ENCODE peak calls at places on chromosomes 12 and 14, in ten cellular contexts. L, T, W, Z, B, M, J, F, A and K are unnamed samples. For H3K27me3, the result is how much of the 10 kb centered on the place peaks cover.

GRCh38 chr12:101710289-101710688 is 12.8 kb downstream of the CHPT1 start:
- DNase-seq in Z (no peak), B (no peak), A (no peak), F (no peak), M (no peak), J (no peak), T (no peak), L (no peak), W (no peak), K (no peak)

GRCh38 chr12:30794591-30795409 is 40.0 kb upstream of the CAPRIN2 start:
- DNase-seq in Z (no peak), A (peak), W (peak), M (no peak), J (no peak), B (peak), L (no peak), F (peak), T (no peak), K (no peak)

GRCh38 chr12:6360080-6360571 is 15.2 kb downstream of the SCNN1A start:
- DNase-seq in B (no peak), M (no peak), A (no peak), F (no peak), L (no peak), W (no peak), T (no peak), J (no peak), Z (no peak), K (no peak)

GRCh38 chr14:57153286-57153685 is 115.4 kb downstream of the EXOC5 start:
- DNase-seq in A (no peak), W (no peak), L (no peak), B (no peak), J (no peak), M (no peak), T (no peak), F (no peak), Z (no peak), K (no peak)

GRCh38 chr14:99466719-99467118 is 13.9 kb downstream of the SETD3 start:
- DNase-seq in T (no peak), L (no peak), A (no peak), Z (no peak), M (no peak), W (no peak), F (no peak), B (no peak), J (no peak), K (no peak)

GRCh38 chr12:93612719-93613228 is 40.3 kb downstream of the SOCS2 start:
- DNase-seq in A (no peak), M (no peak), W (no peak), Z (no peak), T (no peak), F (no peak), B (no peak), L (no peak), J (no peak), K (no peak)

GRCh38 chr14:103172921-103173320 is 49.7 kb downstream of the TNFAIP2 start:
- DNase-seq in B (no peak), T (no peak), L (no peak), Z (no peak), J (no peak), A (no peak), W (no peak), M (no peak), F (no peak), K (no peak)

GRCh38 chr12:5432011-5432400 is at the start of gene NTF3:
- DNase-seq in M (no peak), A (no peak), J (no peak), T (no peak), F (peak), Z (no peak), W (peak), L (no peak), B (no peak), K (no peak)

GRCh38 chr12:58249610-58250009 is 308.2 kb downstream of the ATP23 start:
- DNase-seq in W (no peak), L (no peak), Z (no peak), T (no peak), F (peak), A (no peak), B (no peak), M (no peak), J (no peak), K (no peak)

GRCh38 chr12:113071427-113072112 is 15.0 kb downstream of the DTX1 start:
- DNase-seq in W (no peak), A (no peak), F (no peak), J (no peak), L (peak), M (no peak), B (no peak), Z (no peak), T (no peak), K (no peak)

GRCh38 chr14:59483360-59483759 is 848 bp downstream of the L3HYPDH start:
- DNase-seq in W (peak), F (peak), M (no peak), A (no peak), L (no peak), B (peak), T (peak), J (no peak), Z (peak), K (no peak)

GRCh38 chr14:24240110-24240918 is 2.1 kb downstream of the TINF2 start:
- DNase-seq in J (no peak), M (no peak), T (no peak), Z (no peak), L (no peak), F (no peak), A (no peak), B (no peak), W (no peak), K (no peak)

GRCh38 chr14:91466192-91466591 is 43.9 kb downstream of the PPP4R3A start:
- DNase-seq in A (no peak), J (no peak), Z (peak), W (no peak), M (no peak), T (no peak), F (peak), B (no peak), L (no peak), K (no peak)

GRCh38 chr12:93571854-93572711 is at the start of gene SOCS2:
- DNase-seq in J (peak), T (peak), M (peak), L (peak), Z (peak), F (peak), W (peak), A (no peak), B (no peak), K (peak)

GRCh38 chr14:95725685-95726336 is 11.9 kb upstream of the TCL1A start:
- DNase-seq in A (no peak), J (no peak), T (no peak), B (no peak), Z (no peak), F (no peak), M (no peak), L (no peak), W (no peak), K (no peak)

GRCh38 chr12:50207424-50207823 is 40.3 kb upstream of the CERS5 start:
- DNase-seq in T (no peak), F (no peak), A (no peak), L (no peak), B (no peak), W (no peak), Z (no peak), M (no peak), J (no peak), K (no peak)

GRCh38 chr14:68140111-68140741 is 320.6 kb downstream of the RAD51B start:
- DNase-seq in L (peak), F (peak), Z (peak), M (no peak), T (no peak), B (no peak), A (peak), J (peak), W (peak), K (no peak)

GRCh38 chr12:122135437-122136031 is 38.5 kb downstream of the IL31 start:
- DNase-seq in L (no peak), B (no peak), A (no peak), Z (no peak), J (no peak), W (no peak), M (no peak), F (no peak), T (no peak), K (no peak)

GRCh38 chr14:31657917-31658316 is 96.7 kb downstream of the NUBPL start:
- DNase-seq in W (no peak), F (no peak), A (no peak), J (no peak), Z (no peak), T (no peak), M (no peak), L (no peak), B (no peak), K (no peak)

GRCh38 chr14:95275507-95275906 is 44.2 kb downstream of the CLMN start:
- DNase-seq in B (no peak), F (no peak), A (no peak), M (no peak), T (no peak), W (no peak), Z (no peak), J (no peak), L (no peak), K (no peak)

GRCh38 chr12:66296171-66296683 is 6.1 kb upstream of the HELB start:
- DNase-seq in T (no peak), Z (no peak), F (no peak), A (no peak), B (no peak), W (no peak), J (no peak), L (no peak), M (no peak), K (no peak)

GRCh38 chr14:33646692-33647260 is 304.1 kb downstream of the EGLN3 start:
- DNase-seq in L (no peak), M (no peak), F (peak), W (peak), Z (no peak), J (no peak), B (no peak), T (no peak), A (no peak), K (no peak)

GRCh38 chr12:115916910-115917668 is 360.4 kb downstream of the MED13L start:
- DNase-seq in W (no peak), F (no peak), T (peak), Z (peak), A (no peak), M (peak), B (no peak), J (peak), L (peak), K (peak)

GRCh38 chr14:78157855-78158436 is 12.2 kb upstream of the NRXN3 start:
- DNase-seq in Z (peak), T (no peak), A (no peak), W (peak), B (no peak), F (peak), L (no peak), M (no peak), J (no peak), K (no peak)

GRCh38 chr14:105152794-105153241 is 15.8 kb downstream of the JAG2 start:
- DNase-seq in B (no peak), W (no peak), L (no peak), J (no peak), F (no peak), T (no peak), M (no peak), Z (no peak), A (no peak), K (no peak)

GRCh38 chr14:65790185-65790815 is 377.8 kb downstream of the FUT8 start:
- DNase-seq in L (no peak), B (no peak), Z (no peak), M (no peak), A (no peak), F (no peak), J (no peak), T (no peak), W (no peak), K (no peak)

GRCh38 chr12:31740618-31741017 is 11.8 kb upstream of the AMN1 start:
- DNase-seq in B (no peak), F (no peak), Z (no peak), A (no peak), J (no peak), M (no peak), L (no peak), W (no peak), T (no peak), K (no peak)

GRCh38 chr14:80658733-80659132 is 282.8 kb downstream of the CEP128 start:
- DNase-seq in B (no peak), A (no peak), F (no peak), M (no peak), T (no peak), W (no peak), Z (no peak), L (no peak), J (no peak), K (no peak)

GRCh38 chr14:88482524-88482923 is 72.3 kb downstream of the PTPN21 start:
- DNase-seq in M (no peak), W (no peak), Z (no peak), L (no peak), A (no peak), B (no peak), J (no peak), T (no peak), F (no peak), K (no peak)

GRCh38 chr12:107622005-107622404 is 63.6 kb upstream of the PWP1 start:
- DNase-seq in A (no peak), T (no peak), M (no peak), F (peak), B (no peak), W (peak), L (no peak), Z (peak), J (no peak), K (no peak)

GRCh38 chr12:123267991-123268843 is 3.4 kb downstream of the CDK2AP1 start:
- DNase-seq in Z (no peak), T (no peak), F (peak), A (no peak), B (no peak), W (no peak), L (no peak), M (no peak), J (no peak), K (no peak)

GRCh38 chr14:104582649-104583048 is 3.1 kb downstream of the C14orf180 start:
- DNase-seq in A (no peak), M (no peak), Z (no peak), B (no peak), F (no peak), J (peak), L (no peak), T (no peak), W (no peak), K (peak)

GRCh38 chr12:132388379-132389015 is 59.1 kb upstream of the GALNT9 start:
- DNase-seq in Z (no peak), M (no peak), T (no peak), J (no peak), B (no peak), L (no peak), W (no peak), A (no peak), F (no peak), K (no peak)
- H3K27me3 ChIP-seq in Z (under half), M (under half), T (under half), J (under half), B (under half), L (under half), W (under half), A (under half), F (under half), K (under half)

GRCh38 chr14:92902726-92903125 is 20.2 kb upstream of the CHGA start:
- DNase-seq in T (no peak), M (no peak), F (no peak), W (no peak), Z (no peak), L (no peak), B (no peak), A (no peak), J (no peak), K (no peak)

GRCh38 chr14:92902191-92902590 is 20.8 kb upstream of the CHGA start:
- DNase-seq in F (no peak), M (no peak), Z (no peak), A (no peak), B (no peak), T (no peak), W (no peak), L (no peak), J (no peak), K (no peak)

GRCh38 chr14:92905667-92906066 is 17.3 kb upstream of the CHGA start:
- DNase-seq in B (no peak), L (no peak), A (no peak), W (no peak), Z (no peak), F (no peak), T (no peak), J (no peak), M (no peak), K (no peak)

GRCh38 chr14:92900660-92901059 is 22.3 kb upstream of the CHGA start:
- DNase-seq in M (no peak), T (no peak), W (no peak), A (no peak), F (no peak), L (no peak), J (no peak), Z (no peak), B (no peak), K (no peak)

DNA sequence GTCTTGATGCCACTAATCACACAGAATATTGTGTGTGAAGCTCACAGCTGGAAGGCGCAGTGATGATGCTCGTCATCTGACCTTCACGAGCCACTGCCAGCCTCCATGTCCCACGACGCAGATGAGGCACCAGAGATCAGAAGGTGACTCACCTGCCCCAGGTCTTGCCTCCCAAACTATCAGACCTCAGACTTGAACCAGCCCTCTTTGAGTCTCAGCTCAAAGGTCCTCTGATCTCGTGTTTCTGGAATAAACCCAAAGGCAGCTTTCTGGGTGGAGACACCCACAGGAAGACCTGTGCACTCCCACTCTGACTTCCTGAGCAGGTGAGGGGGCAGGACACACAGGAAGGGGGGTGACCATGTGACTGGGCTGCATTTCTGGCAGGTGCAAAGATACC is 19.6 kb upstream of the CHGA start:
- DNase-seq in B (no peak), F (no peak), J (no peak), A (no peak), M (no peak), Z (no peak), W (no peak), L (no peak), T (no peak), K (no peak)
- H3K27me3 ChIP-seq in B (under half), F (under half), J (under half), A (under half), M (under half), Z (under half), W (under half), L (under half), T (under half), K (under half)

DNA sequence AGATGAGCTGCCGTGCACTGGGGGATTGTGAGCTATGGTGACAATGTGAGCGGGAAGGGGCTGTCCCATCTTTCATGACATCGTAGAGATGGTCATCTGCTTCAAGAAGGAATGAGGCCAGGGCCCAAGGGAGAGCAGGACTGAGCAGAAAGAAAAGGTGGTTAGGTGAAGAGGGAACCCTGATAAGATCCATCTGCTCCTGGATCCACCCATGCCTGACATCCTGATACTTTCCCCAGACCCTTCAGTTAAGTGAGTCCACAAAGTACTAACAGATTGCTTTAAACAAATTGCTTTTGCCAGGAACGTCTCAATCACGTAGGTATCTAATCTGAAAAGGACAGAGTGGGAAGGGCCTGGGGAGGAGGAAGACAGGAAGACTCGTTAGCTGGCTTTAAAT is 25.4 kb upstream of the DLK1 start:
- DNase-seq in W (no peak), J (no peak), T (no peak), L (no peak), A (no peak), M (no peak), Z (no peak), B (no peak), F (no peak), K (no peak)
- H3K27me3 ChIP-seq in W (under half), J (under half), T (under half), L (under half), A (under half), M (under half), Z (under half), B (under half), F (under half), K (half or more)

GRCh38 chr12:130674676-130675075 is 41.4 kb downstream of the RIMBP2 start:
- DNase-seq in A (no peak), T (no peak), F (no peak), B (no peak), Z (no peak), J (no peak), L (no peak), M (no peak), W (no peak), K (no peak)
- H3K27me3 ChIP-seq in A (under half), T (under half), F (under half), B (under half), Z (under half), J (under half), L (under half), M (under half), W (under half), K (under half)

GRCh38 chr14:61438036-61438435 is 116.7 kb downstream of the PRKCH start:
- DNase-seq in L (no peak), M (no peak), Z (no peak), B (no peak), W (no peak), J (no peak), T (no peak), A (no peak), F (no peak), K (no peak)

GRCh38 chr14:61434315-61434714 is 112.9 kb downstream of the PRKCH start:
- DNase-seq in Z (no peak), J (no peak), W (peak), T (no peak), B (no peak), L (no peak), F (no peak), M (no peak), A (no peak), K (no peak)

GRCh38 chr14:61433822-61434221 is 112.4 kb downstream of the PRKCH start:
- DNase-seq in B (no peak), M (no peak), F (no peak), A (no peak), W (no peak), T (no peak), L (no peak), J (no peak), Z (no peak), K (no peak)

GRCh38 chr14:61437383-61437782 is 116.0 kb downstream of the PRKCH start:
- DNase-seq in W (no peak), M (no peak), B (no peak), F (no peak), Z (no peak), T (no peak), J (no peak), A (no peak), L (no peak), K (no peak)

DNA sequence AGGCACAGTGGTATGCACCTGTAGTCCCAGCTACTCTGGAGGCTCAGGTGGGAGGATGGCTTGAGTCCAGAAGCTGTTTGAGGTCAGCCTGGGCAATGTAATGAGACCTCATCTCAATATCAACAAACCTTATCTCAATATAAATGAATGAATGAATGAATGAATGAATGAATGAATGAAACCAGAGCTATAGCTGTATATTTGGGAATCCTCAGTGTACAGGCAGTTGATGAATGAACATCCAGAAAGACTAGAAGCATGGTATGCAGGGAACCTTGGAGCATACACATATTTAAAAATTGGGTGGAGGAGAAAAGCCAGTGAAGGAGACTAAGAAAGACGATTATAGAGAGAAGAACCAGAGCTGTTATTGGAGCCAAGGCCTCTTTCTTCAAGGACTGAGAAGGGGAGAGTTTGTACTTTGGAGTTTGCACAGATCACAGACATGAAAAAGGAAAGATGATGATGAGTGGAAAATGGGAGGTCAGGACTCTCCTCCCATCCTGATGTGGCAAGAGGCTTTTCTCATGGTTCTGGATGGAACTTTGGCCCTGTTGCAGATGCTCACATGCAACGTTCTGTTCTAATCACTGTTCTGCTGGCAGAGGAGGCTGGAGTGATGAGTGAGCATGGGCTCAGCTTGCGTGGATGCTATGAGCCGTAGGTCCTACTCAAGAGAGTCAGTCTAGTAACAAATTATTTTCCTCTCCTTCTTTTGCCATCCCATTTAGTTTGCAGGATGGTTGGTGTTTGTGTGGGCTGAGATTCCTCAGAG is 114.4 kb downstream of the PRKCH start:
- DNase-seq in B (no peak), L (no peak), M (no peak), J (no peak), W (no peak), A (no peak), F (no peak), T (no peak), Z (no peak), K (peak)
- H3K27me3 ChIP-seq in B (under half), L (under half), M (under half), J (under half), W (under half), A (under half), F (under half), T (under half), Z (under half), K (under half)